ENCODE peak calls at places on chromosomes 11 and 22, in four cellular contexts. S is fibroblast of lung, H is ELF-1, I is ELR. P is an unnamed sample.

GRCh38 chr11:12119502-12119901 is 9.1 kb downstream of the MICAL2 start:
- DNase-seq in S (no peak), H (no peak), I (no peak), P (no peak)

GRCh38 chr11:26916805-26917204 is 77.1 kb upstream of the FIBIN start:
- DNase-seq in S (no peak), H (no peak), I (no peak), P (no peak)

GRCh38 chr22:26589367-26589844 is 526 bp downstream of the TPST2 start:
- DNase-seq in S (no peak), H (no peak), I (peak), P (peak)

GRCh38 chr11:45812581-45813548 is 7.9 kb downstream of the SLC35C1 start:
- DNase-seq in S (no peak), H (peak), I (no peak), P (no peak)

GRCh38 chr11:40328890-40329617 is 1130.4 kb downstream of the LRRC4C start:
- DNase-seq in S (peak), H (peak), I (peak), P (peak)

GRCh38 chr11:74950374-74950969 is 1.4 kb downstream of the SPCS2 start:
- DNase-seq in S (no peak), H (no peak), I (no peak), P (no peak)

GRCh38 chr11:120284272-120284671 is 40.8 kb upstream of the TLCD5 start:
- DNase-seq in S (no peak), H (no peak), I (no peak), P (no peak)

GRCh38 chr22:38097058-38097457 is 13.1 kb upstream of the SLC16A8 start:
- DNase-seq in S (no peak), H (no peak), I (no peak), P (no peak)

GRCh38 chr11:77375114-77375513 is 73.6 kb upstream of the GDPD4 start:
- DNase-seq in S (peak), H (no peak), I (peak), P (no peak)

GRCh38 chr11:16299884-16300778 is 56.2 kb downstream of the SOX6 start:
- DNase-seq in S (no peak), H (no peak), I (no peak), P (no peak)

GRCh38 chr11:78030429-78031325 is 7.6 kb upstream of the KCTD14 start:
- DNase-seq in S (peak), H (peak), I (no peak), P (peak)

GRCh38 chr11:47578524-47579460 is at the start of the genes KBTBD4 and NDUFS3:
- DNase-seq in S (peak), H (peak), I (peak), P (peak)

GRCh38 chr11:2587132-2587930 is 112.5 kb downstream of the KCNQ1OT1 start:
- DNase-seq in S (no peak), H (no peak), I (no peak), P (no peak)

GRCh38 chr11:2797181-2797711 is 88.3 kb downstream of the CDKN1C start:
- DNase-seq in S (no peak), H (no peak), I (no peak), P (no peak)

GRCh38 chr11:16404781-16405180 is 48.4 kb upstream of the SOX6 start:
- DNase-seq in S (no peak), H (no peak), I (no peak), P (no peak)

GRCh38 chr11:111526501-111526900 is 11.9 kb downstream of the HOATZ start:
- DNase-seq in S (peak), H (no peak), I (peak), P (peak)

GRCh38 chr22:19621372-19622060 is 92.8 kb upstream of the SEPTIN5 start:
- DNase-seq in S (no peak), H (peak), I (no peak), P (peak)

GRCh38 chr22:42217019-42217751 is 53.3 kb downstream of the TCF20 start:
- DNase-seq in S (peak), H (no peak), I (no peak), P (no peak)

GRCh38 chr11:120568572-120569307 is 57.2 kb downstream of the GRIK4 start:
- DNase-seq in S (no peak), H (no peak), I (no peak), P (no peak)

GRCh38 chr11:68150029-68150428 is 28.8 kb upstream of the CHKA start:
- DNase-seq in S (peak), H (peak), I (peak), P (peak)

GRCh38 chr11:64144587-64145295 is 21.2 kb downstream of the MACROD1 start:
- DNase-seq in S (no peak), H (no peak), I (no peak), P (no peak)

GRCh38 chr11:125971618-125972017 is 25.8 kb downstream of the VSIG10L2 start:
- DNase-seq in S (no peak), H (no peak), I (no peak), P (no peak)

GRCh38 chr22:43376765-43377485 is 33.8 kb upstream of the SCUBE1 start:
- DNase-seq in S (no peak), H (no peak), I (no peak), P (no peak)

GRCh38 chr11:1084561-1085439 is 10.1 kb downstream of the MUC2 start:
- DNase-seq in S (no peak), H (no peak), I (no peak), P (no peak)

P was measured in dermis blood vessel endothelial cell.